ENCODE peak calls at places on chromosomes 4 and X, in nine cellular contexts. P is IMR-90, M is small intestine, S is RWPE2, T is ovary, Q is iPS DF 6.9, K is K562, G is hepatocyte, A is thyroid gland. W is an unnamed sample.

GRCh38 chrX:116317409-116317808 is 119.0 kb upstream of the SLC6A14 start:
- DNase-seq in Q (no peak), K (no peak), P (no peak), M (peak; percentile 7), S (no peak), G (peak; percentile 37), T (no peak), A (peak; percentile 85), W (no peak)

GRCh38 chrX:1388651-1389050 is 3.3 kb downstream of the SLC25A6 start:
- DNase-seq in P (no peak), T (no peak), S (peak; percentile 37), A (no peak), K (no peak), M (no peak), G (no peak), Q (no peak), W (no peak)

GRCh38 chrX:68833448-68833805 is 4.6 kb downstream of the EFNB1 start:
- DNase-seq in M (no peak), A (no peak), G (no peak), Q (no peak), K (no peak), P (no peak), S (no peak), T (no peak), W (peak; percentile 7)

GRCh38 chrX:99795495-99795894 is 614.6 kb downstream of the PCDH19 start:
- DNase-seq in G (no peak), T (no peak), Q (no peak), K (no peak), S (no peak), M (no peak), A (no peak), P (no peak), W (no peak)

GRCh38 chr4:25535278-25535677 is 120.4 kb upstream of the SLC34A2 start:
- DNase-seq in K (no peak), T (no peak), S (no peak), P (no peak), G (no peak), Q (no peak), A (no peak), M (no peak), W (no peak)

GRCh38 chr4:61500883-61501282 is 300.8 kb downstream of the ADGRL3 start:
- DNase-seq in M (peak; percentile 32), G (no peak), S (no peak), P (no peak), Q (no peak), T (no peak), K (no peak), A (no peak), W (no peak)

GRCh38 chr4:108854781-108855180 is 91.9 kb upstream of the ETNPPL start:
- DNase-seq in S (no peak), T (no peak), M (no peak), P (no peak), K (no peak), Q (no peak), A (no peak), G (no peak), W (no peak)

GRCh38 chr4:152535236-152535902 is 523 bp downstream of the FBXW7 start:
- DNase-seq in M (no peak), G (peak; percentile 42), K (peak; percentile 40), Q (no peak), A (no peak), S (peak; percentile 56), P (no peak), T (peak; percentile 57), W (no peak)

GRCh38 chr4:51901363-51901762 is 58.4 kb downstream of the DCUN1D4 start:
- DNase-seq in Q (no peak), A (no peak), S (no peak), P (no peak), T (no peak), K (no peak), G (no peak), M (no peak), W (no peak)

GRCh38 chr4:164997324-164997723 is 19.9 kb upstream of the TRIM61 start:
- DNase-seq in G (no peak), A (no peak), K (no peak), M (no peak), Q (no peak), P (no peak), T (no peak), S (no peak), W (no peak)

GRCh38 chrX:50049228-50049627 is 126.8 kb downstream of the CLCN5 start:
- DNase-seq in G (no peak), S (no peak), Q (no peak), T (no peak), P (no peak), M (no peak), K (no peak), A (no peak), W (no peak)

GRCh38 chr4:81366786-81367185 is 104.9 kb downstream of the RASGEF1B start:
- DNase-seq in Q (no peak), P (no peak), M (no peak), A (no peak), T (no peak), G (no peak), K (no peak), S (no peak), W (no peak)

GRCh38 chr4:103011378-103012025 is 8.0 kb downstream of the SLC9B1 start:
- DNase-seq in S (peak; percentile 66), Q (no peak), A (peak; percentile 27), T (peak; percentile 21), M (peak; percentile 98), G (peak; percentile 8), P (peak; percentile 48), K (peak; percentile 20), W (no peak)

GRCh38 chr4:149409186-149410056 is 406.2 kb downstream of the IQCM start:
- DNase-seq in P (peak; percentile 38), S (peak; percentile 75), T (no peak), K (no peak), G (no peak), M (no peak), A (no peak), Q (no peak), W (no peak)

GRCh38 chrX:72238183-72238582 is 644 bp downstream of the ERCC6L start:
- DNase-seq in M (no peak), T (no peak), K (no peak), G (no peak), A (no peak), Q (no peak), S (no peak), P (no peak), W (no peak)

GRCh38 chrX:134444681-134445080 is 15.3 kb upstream of the HPRT1 start:
- DNase-seq in A (no peak), M (no peak), Q (no peak), P (no peak), S (no peak), T (no peak), K (no peak), G (no peak), W (no peak)

GRCh38 chrX:30659421-30659820 is 6.2 kb downstream of the GK start:
- DNase-seq in K (peak; percentile 22), M (peak; percentile 80), Q (no peak), P (peak; percentile 95), S (no peak), A (no peak), G (peak; percentile 31), T (no peak), W (no peak)
- H3K4me1 ChIP-seq in K (peaks cover 3% of the 10 kb centered on the region), M (no peaks in the 10 kb centered on the region), Q (no peaks in the 10 kb centered on the region), P (peaks cover 6% of the 10 kb centered on the region), S (peaks cover 19% of the 10 kb centered on the region), A (no peaks in the 10 kb centered on the region), G (no peaks in the 10 kb centered on the region), T (no peaks in the 10 kb centered on the region), W (no peaks in the 10 kb centered on the region)

GRCh38 chr4:7352486-7352885 is 82.2 kb downstream of the PSAPL1 start:
- DNase-seq in Q (no peak), A (no peak), S (no peak), K (no peak), P (no peak), T (no peak), G (no peak), M (no peak), W (no peak)
- H3K27me3 ChIP-seq in Q (no peaks in the 10 kb centered on the region), A (no peaks in the 10 kb centered on the region), S (no peaks in the 10 kb centered on the region), K (peaks cover 6% of the 10 kb centered on the region), P (peaks cover 27% of the 10 kb centered on the region), T (no peaks in the 10 kb centered on the region), G (no peaks in the 10 kb centered on the region), M (no peaks in the 10 kb centered on the region), W (no peaks in the 10 kb centered on the region)

DNA sequence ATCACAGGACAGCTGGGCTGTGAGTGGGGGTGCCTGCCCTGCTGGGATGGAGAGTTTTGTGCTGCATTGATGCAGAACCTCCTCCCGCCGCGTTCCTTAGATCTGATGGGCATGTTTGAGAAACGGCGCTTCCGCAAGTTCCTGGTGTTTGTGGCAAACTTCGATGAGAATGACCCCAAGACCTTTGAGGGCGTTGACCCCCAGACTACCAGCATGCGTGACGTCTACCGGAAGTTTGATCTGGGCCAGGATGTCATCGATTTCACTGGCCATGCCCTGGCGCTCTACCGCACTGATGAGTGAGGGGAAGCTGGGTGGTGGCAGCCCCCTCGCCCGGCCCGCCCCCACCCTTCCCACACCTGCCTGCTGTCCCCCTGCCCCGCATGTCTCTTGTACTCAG is 2.9 kb downstream of the GDI1 start:
- DNase-seq in T (no peak), P (no peak), Q (no peak), M (no peak), G (no peak), A (no peak), S (no peak), K (no peak), W (no peak)
- H3K4me1 ChIP-seq in T (peaks cover 6% of the 10 kb centered on the region), P (peaks cover 6% of the 10 kb centered on the region), Q (peaks cover 2% of the 10 kb centered on the region), M (no peaks in the 10 kb centered on the region), G (no peaks in the 10 kb centered on the region), A (peaks cover 12% of the 10 kb centered on the region), S (no peaks in the 10 kb centered on the region), K (peaks cover 48% of the 10 kb centered on the region), W (peaks cover 6% of the 10 kb centered on the region)

DNA sequence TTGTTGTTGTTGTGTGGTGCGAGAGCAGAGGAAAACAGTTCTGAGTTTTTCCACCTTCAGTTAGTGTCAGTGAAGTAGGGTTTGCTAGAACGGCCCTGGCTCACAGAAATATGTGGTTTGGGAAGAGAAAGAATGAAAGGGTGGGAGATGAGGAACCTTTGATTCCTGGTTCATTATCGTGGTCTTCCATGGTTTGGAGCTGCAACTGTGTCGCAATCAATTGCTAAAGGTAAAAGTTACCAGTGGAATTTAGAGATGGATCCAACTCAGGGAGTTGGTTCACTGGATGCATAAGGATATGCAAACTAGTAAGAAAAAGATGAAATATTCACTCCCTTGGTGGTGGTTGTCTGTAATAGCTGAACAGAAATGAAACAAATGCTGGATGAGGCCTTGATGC is 35.6 kb upstream of the GPR34 start:
- DNase-seq in S (no peak), Q (no peak), A (no peak), M (no peak), G (no peak), K (no peak), T (no peak), P (no peak), W (no peak)
- H3K27me3 ChIP-seq in S (no peaks in the 10 kb centered on the region), Q (no peaks in the 10 kb centered on the region), A (no peaks in the 10 kb centered on the region), M (no peaks in the 10 kb centered on the region), G (no peaks in the 10 kb centered on the region), K (no peaks in the 10 kb centered on the region), T (no peaks in the 10 kb centered on the region), P (no peaks in the 10 kb centered on the region), W (no peaks in the 10 kb centered on the region)

W was measured in upper lobe of left lung.